ENCODE peak calls at places on chromosomes 5 and 9, in five cellular contexts. One of them, this sample, is unnamed.

GRCh38 chr5:79560774-79561524 is 47.0 kb upstream of the HOMER1 start:
- DNase-seq in ACHN: peak
- DNase-seq in T-cell: no peak
- DNase-seq in activated CD8-positive, alpha-beta memory T cell treated with anti-CD3 and anti-CD28 coated beads for 48 hours: no peak
- DNase-seq in hypothalamus: no peak
- DNase-seq in this sample: no peak

GRCh38 chr5:141877478-141878185 is 578 bp downstream of the PCDH1 start:
- DNase-seq in ACHN: no peak
- DNase-seq in T-cell: peak
- DNase-seq in activated CD8-positive, alpha-beta memory T cell treated with anti-CD3 and anti-CD28 coated beads for 48 hours: no peak
- DNase-seq in hypothalamus: no peak
- DNase-seq in this sample: no peak

GRCh38 chr9:134036130-134036529 is 10.8 kb downstream of the BRD3OS start:
- DNase-seq in ACHN: no peak
- DNase-seq in T-cell: no peak
- DNase-seq in activated CD8-positive, alpha-beta memory T cell treated with anti-CD3 and anti-CD28 coated beads for 48 hours: no peak
- DNase-seq in hypothalamus: no peak
- DNase-seq in this sample: no peak

GRCh38 chr9:127097683-127098082 is 24.8 kb downstream of the ANGPTL2 start:
- DNase-seq in ACHN: no peak
- DNase-seq in T-cell: no peak
- DNase-seq in activated CD8-positive, alpha-beta memory T cell treated with anti-CD3 and anti-CD28 coated beads for 48 hours: no peak
- DNase-seq in hypothalamus: no peak
- DNase-seq in this sample: no peak

GRCh38 chr9:126015446-126015845 is 268.3 kb downstream of the PBX3 start:
- DNase-seq in ACHN: no peak
- DNase-seq in T-cell: no peak
- DNase-seq in activated CD8-positive, alpha-beta memory T cell treated with anti-CD3 and anti-CD28 coated beads for 48 hours: no peak
- DNase-seq in hypothalamus: no peak
- DNase-seq in this sample: no peak

GRCh38 chr5:157497875-157498611 is 38.0 kb downstream of the NIPAL4 start:
- DNase-seq in ACHN: no peak
- DNase-seq in T-cell: no peak
- DNase-seq in activated CD8-positive, alpha-beta memory T cell treated with anti-CD3 and anti-CD28 coated beads for 48 hours: no peak
- DNase-seq in hypothalamus: no peak
- DNase-seq in this sample: no peak

GRCh38 chr5:98569288-98569687 is 204.2 kb upstream of the RGMB start:
- DNase-seq in ACHN: no peak
- DNase-seq in T-cell: no peak
- DNase-seq in activated CD8-positive, alpha-beta memory T cell treated with anti-CD3 and anti-CD28 coated beads for 48 hours: no peak
- DNase-seq in hypothalamus: no peak
- DNase-seq in this sample: no peak

GRCh38 chr5:120624021-120624563 is 160.0 kb downstream of the PRR16 start:
- DNase-seq in ACHN: peak
- DNase-seq in T-cell: no peak
- DNase-seq in activated CD8-positive, alpha-beta memory T cell treated with anti-CD3 and anti-CD28 coated beads for 48 hours: no peak
- DNase-seq in hypothalamus: no peak
- DNase-seq in this sample: no peak

GRCh38 chr5:16457451-16457850 is 8.1 kb downstream of the ZNF622 start:
- DNase-seq in ACHN: no peak
- DNase-seq in T-cell: no peak
- DNase-seq in activated CD8-positive, alpha-beta memory T cell treated with anti-CD3 and anti-CD28 coated beads for 48 hours: no peak
- DNase-seq in hypothalamus: no peak
- DNase-seq in this sample: no peak

GRCh38 chr5:180646963-180647305 is 2.5 kb downstream of the FLT4 start:
- DNase-seq in ACHN: no peak
- DNase-seq in T-cell: no peak
- DNase-seq in activated CD8-positive, alpha-beta memory T cell treated with anti-CD3 and anti-CD28 coated beads for 48 hours: no peak
- DNase-seq in hypothalamus: no peak
- DNase-seq in this sample: no peak

GRCh38 chr5:35640623-35641022 is 23.0 kb downstream of the SPEF2 start:
- DNase-seq in ACHN: no peak
- DNase-seq in T-cell: no peak
- DNase-seq in activated CD8-positive, alpha-beta memory T cell treated with anti-CD3 and anti-CD28 coated beads for 48 hours: no peak
- DNase-seq in hypothalamus: no peak
- DNase-seq in this sample: no peak

GRCh38 chr9:117253256-117253655 is 161.6 kb downstream of the ASTN2 start:
- DNase-seq in ACHN: no peak
- DNase-seq in T-cell: no peak
- DNase-seq in activated CD8-positive, alpha-beta memory T cell treated with anti-CD3 and anti-CD28 coated beads for 48 hours: no peak
- DNase-seq in hypothalamus: no peak
- DNase-seq in this sample: no peak

GRCh38 chr5:179382486-179382885 is 37.2 kb upstream of the ADAMTS2 start:
- DNase-seq in ACHN: no peak
- DNase-seq in T-cell: no peak
- DNase-seq in activated CD8-positive, alpha-beta memory T cell treated with anti-CD3 and anti-CD28 coated beads for 48 hours: no peak
- DNase-seq in hypothalamus: no peak
- DNase-seq in this sample: no peak

GRCh38 chr9:123548749-123549545 is 192.9 kb downstream of the CRB2 start:
- DNase-seq in ACHN: no peak
- DNase-seq in T-cell: no peak
- DNase-seq in activated CD8-positive, alpha-beta memory T cell treated with anti-CD3 and anti-CD28 coated beads for 48 hours: no peak
- DNase-seq in hypothalamus: no peak
- DNase-seq in this sample: no peak